ENCODE peak calls at places on chromosome 15, in four cellular contexts. F is fibroblast of lung, Y is mesendoderm, T is endothelial cell of umbilical vein. W is an unnamed sample.

GRCh38 chr15:50418041-50418583 is 6.1 kb upstream of the USP8 start:
- DNase-seq in T (no peak), F (peak; percentile 7), Y (no peak), W (no peak)

GRCh38 chr15:78257681-78258080 is 6.7 kb upstream of the DNAJA4 start:
- DNase-seq in T (no peak), F (no peak), Y (no peak), W (no peak)

GRCh38 chr15:50241684-50242450 is 23.7 kb downstream of the HDC start:
- DNase-seq in F (peak; percentile 43), Y (no peak), T (no peak), W (no peak)

GRCh38 chr15:35019401-35020327 is 31.6 kb upstream of the ZNF770 start:
- DNase-seq in F (peak; percentile 17), Y (peak; percentile 74), T (no peak), W (no peak)

GRCh38 chr15:47754312-47754711 is 37.0 kb downstream of the SEMA6D start:
- DNase-seq in Y (no peak), T (no peak), F (peak; percentile 21), W (no peak)

GRCh38 chr15:66390670-66391069 is 4.0 kb downstream of the MAP2K1 start:
- DNase-seq in F (peak; percentile 15), T (no peak), Y (no peak), W (no peak)

GRCh38 chr15:67172172-67172571 is 82.3 kb downstream of the AAGAB start:
- DNase-seq in Y (no peak), T (no peak), F (no peak), W (no peak)

GRCh38 chr15:30956216-30956803 is 35.1 kb downstream of the MTMR10 start:
- DNase-seq in Y (peak; percentile 58), F (peak; percentile 17), T (no peak), W (peak; percentile 12)

GRCh38 chr15:93111451-93111850 is 22.4 kb upstream of the RGMA start:
- DNase-seq in F (no peak), T (no peak), Y (no peak), W (no peak)

GRCh38 chr15:82572311-82572710 is 32.1 kb upstream of the RPS17 start:
- DNase-seq in F (no peak), T (no peak), Y (no peak), W (no peak)

GRCh38 chr15:56460947-56461346 is 4.0 kb downstream of the MNS1 start:
- DNase-seq in Y (no peak), T (no peak), F (no peak), W (no peak)

GRCh38 chr15:81225161-81225671 is 28.5 kb downstream of the IL16 start:
- DNase-seq in Y (no peak), F (no peak), T (no peak), W (no peak)

GRCh38 chr15:68206711-68207151 is 1.6 kb upstream of the CALML4 start:
- DNase-seq in F (no peak), T (no peak), Y (no peak), W (no peak)

GRCh38 chr15:38846351-38846750 is 281.7 kb upstream of the RASGRP1 start:
- DNase-seq in F (no peak), T (no peak), Y (no peak), W (no peak)

GRCh38 chr15:78004222-78004727 is 73.2 kb downstream of the TBC1D2B start:
- DNase-seq in F (no peak), T (no peak), Y (peak; percentile 7), W (no peak)

GRCh38 chr15:68791431-68792283 is 29.0 kb downstream of the ANP32A start:
- DNase-seq in T (no peak), Y (peak; percentile 63), F (no peak), W (no peak)

GRCh38 chr15:66515901-66516322 is 10.8 kb downstream of the ZWILCH start:
- DNase-seq in F (no peak), Y (peak; percentile 67), T (peak; percentile 35), W (no peak)

GRCh38 chr15:65376767-65377104 is 1.1 kb downstream of the IGDCC3 start:
- DNase-seq in Y (peak; percentile 75), F (peak; percentile 9), T (peak; percentile 10), W (peak; percentile 48)

GRCh38 chr15:44427756-44428724 is 611 bp downstream of the CTDSPL2 start:
- DNase-seq in Y (peak; percentile 65), T (peak; percentile 39), F (no peak), W (peak; percentile 85)

GRCh38 chr15:49063402-49064280 is 17.4 kb upstream of the SECISBP2L start:
- DNase-seq in F (no peak), T (no peak), Y (peak; percentile 43), W (no peak)

GRCh38 chr15:41115088-41115651 is 910 bp downstream of the INO80 start:
- DNase-seq in F (peak; percentile 28), Y (peak; percentile 97), T (peak; percentile 52), W (peak; percentile 31)

GRCh38 chr15:68552773-68553172 is 26.0 kb upstream of the CORO2B start:
- DNase-seq in Y (no peak), T (no peak), F (no peak), W (no peak)

GRCh38 chr15:85667491-85668424 is 127.0 kb downstream of the KLHL25 start:
- DNase-seq in F (peak; percentile 99), T (peak; percentile 99), Y (peak; percentile 66), W (peak; percentile 85)

GRCh38 chr15:90095521-90095959 is 6.7 kb downstream of the IDH2 start:
- DNase-seq in Y (peak; percentile 94), F (no peak), T (no peak), W (no peak)

GRCh38 chr15:79673416-79674123 is 223.2 kb downstream of the MTHFS start:
- DNase-seq in F (peak; percentile 13), T (no peak), Y (peak; percentile 74), W (no peak)

GRCh38 chr15:78156653-78157052 is 7.5 kb downstream of the IDH3A start:
- DNase-seq in T (no peak), Y (no peak), F (no peak), W (no peak)

GRCh38 chr15:44535509-44536297 is 1.2 kb upstream of the EIF3J start:
- DNase-seq in Y (peak; percentile 57), T (no peak), F (no peak), W (peak; percentile 64)

GRCh38 chr15:73284073-73284472 is 84.7 kb downstream of the HCN4 start:
- DNase-seq in T (peak; percentile 35), Y (no peak), F (peak; percentile 54), W (no peak)

DNA sequence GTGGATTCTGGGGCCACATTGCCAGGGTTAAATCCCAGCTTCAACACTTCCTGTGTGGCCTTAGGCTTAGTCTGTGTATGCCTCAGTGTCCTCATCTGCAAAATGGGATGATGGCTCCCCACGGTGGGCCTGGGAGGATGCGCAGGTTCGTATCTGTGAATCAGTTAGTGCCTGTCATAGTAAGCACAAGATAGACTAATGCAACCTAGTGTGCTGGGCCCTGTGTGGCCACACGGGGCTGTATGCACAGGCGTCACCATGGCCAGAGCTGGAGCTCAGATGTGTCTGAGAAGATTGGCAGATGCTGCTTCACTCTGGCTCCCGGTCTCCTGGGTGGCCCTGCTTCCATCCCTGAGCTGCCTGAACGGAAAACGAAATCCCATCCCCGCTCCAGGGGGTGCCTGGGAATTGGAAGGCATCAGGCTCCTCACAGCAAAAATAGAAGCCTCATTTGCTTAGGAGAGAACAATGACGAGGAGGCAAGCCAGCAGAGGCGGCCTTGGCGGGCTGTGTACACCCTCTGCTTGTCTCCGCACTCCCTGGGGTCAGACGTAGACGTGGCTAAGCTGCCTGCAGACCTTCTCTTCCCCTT is 103.6 kb downstream of the APBA2 start:
- DNase-seq in Y (peak; percentile 72), F (no peak), T (no peak), W (no peak)
- H3K79me2 ChIP-seq in Y (no peaks in the 10 kb centered on the region), F (no peaks in the 10 kb centered on the region), T (no peaks in the 10 kb centered on the region), W (no peaks in the 10 kb centered on the region)

GRCh38 chr15:96593735-96594134 is 263.2 kb downstream of the NR2F2 start:
- DNase-seq in F (no peak), Y (no peak), T (no peak), W (no peak)
- H3K4me2 ChIP-seq in F (no peak overlapping the region), Y (no peak overlapping the region), T (no peak overlapping the region), W (no peak overlapping the region)

GRCh38 chr15:32998182-32998581 is 196.3 kb downstream of the FMN1 start:
- DNase-seq in T (no peak), F (no peak), Y (no peak), W (no peak)
- H3K36me3 ChIP-seq in T (no peaks in the 10 kb centered on the region), F (no peaks in the 10 kb centered on the region), Y (no peaks in the 10 kb centered on the region), W (no peaks in the 10 kb centered on the region)

DNA sequence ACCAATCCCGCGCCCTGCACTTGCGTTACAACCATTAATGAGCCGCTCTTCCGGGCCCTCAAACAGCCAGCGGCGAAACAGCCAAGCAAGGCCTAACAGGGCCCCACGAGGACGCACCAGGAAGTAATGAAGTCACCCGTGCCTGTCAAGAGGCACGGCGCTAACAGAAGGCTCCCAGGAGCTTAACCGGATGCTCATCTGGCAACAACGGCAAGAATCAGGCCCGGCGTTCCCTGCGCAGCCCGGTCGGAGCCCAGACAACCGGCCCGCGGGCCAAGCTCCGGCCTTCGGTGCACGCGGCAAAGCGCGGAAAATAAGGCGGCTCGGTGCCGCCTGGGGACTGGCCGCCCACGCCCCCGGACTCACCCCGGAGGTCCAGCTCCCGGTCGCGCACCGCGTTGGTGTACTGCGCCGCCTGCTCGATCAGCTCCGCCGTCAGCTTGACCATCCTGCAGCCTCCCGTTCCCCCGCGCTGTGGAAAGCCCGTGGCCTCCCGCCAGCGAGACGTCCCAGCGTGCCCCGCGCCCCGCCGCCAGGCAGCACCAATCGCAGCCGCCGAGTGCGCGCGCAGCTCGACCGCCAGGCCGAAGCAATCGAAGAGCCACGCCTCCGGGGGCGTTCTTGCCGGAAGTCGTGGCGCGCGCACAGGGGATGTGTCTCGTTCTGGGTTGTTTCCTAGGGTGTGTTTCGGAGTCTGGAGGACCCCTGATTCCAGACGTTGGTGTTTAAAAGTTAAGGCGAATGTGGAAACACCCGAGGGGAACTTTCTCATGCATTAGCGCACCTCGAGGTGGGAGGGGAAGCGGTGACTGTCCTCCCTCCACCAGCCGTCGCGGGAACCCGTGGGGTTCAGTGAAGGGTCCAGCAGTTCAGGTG is at the start of gene SNRPA1:
- DNase-seq in F (peak; percentile 95), Y (peak; percentile 95), T (peak; percentile 95), W (peak; percentile 100)
- H3K79me2 ChIP-seq in F (peaks cover 47% of the 10 kb centered on the region), Y (peaks cover 35% of the 10 kb centered on the region), T (peaks cover 48% of the 10 kb centered on the region), W (peaks cover 58% of the 10 kb centered on the region)

DNA sequence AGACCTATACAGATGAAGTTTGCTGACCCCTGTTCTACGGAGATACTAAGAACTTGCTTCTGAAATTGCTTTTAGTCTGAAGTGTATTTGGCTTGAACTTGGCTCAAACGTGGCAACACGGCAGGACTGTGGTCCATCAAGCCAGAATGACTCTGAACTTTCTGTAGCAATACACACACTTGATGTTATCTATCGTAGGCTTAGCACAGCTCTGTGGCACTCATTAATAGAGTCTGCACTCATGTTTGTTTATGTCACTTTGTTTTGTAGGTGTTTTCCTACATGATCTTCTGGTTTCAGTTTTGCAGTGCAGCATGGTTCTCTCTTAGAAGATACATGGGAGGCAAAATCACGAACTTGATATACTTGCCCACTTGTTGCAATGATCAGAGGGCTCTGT is 298.0 kb downstream of the ADAMTS17 start:
- DNase-seq in Y (no peak), T (peak; percentile 24), F (no peak), W (no peak)
- H3K4me2 ChIP-seq in Y (no peak overlapping the region), T (peak overlapping the region; percentile 71), F (peak overlapping the region; percentile 48), W (no peak overlapping the region)